ENCODE peak calls at places on chromosomes 7 and 10, in six cellular contexts. One of them, this sample, is unnamed.

GRCh38 chr10:47206449-47207279 is 93.3 kb upstream of the GDF10 start:
- DNase-seq in PC-3: no peak
- DNase-seq in OCI-LY7: no peak
- DNase-seq in GM23338: no peak
- DNase-seq in MM.1S: peak; percentile 67
- DNase-seq in HCT116: no peak
- DNase-seq in this sample: no peak

GRCh38 chr7:132709971-132710567 is 133.8 kb upstream of the PLXNA4 start:
- DNase-seq in PC-3: peak; percentile 50
- DNase-seq in OCI-LY7: peak; percentile 53
- DNase-seq in GM23338: peak; percentile 74
- DNase-seq in MM.1S: no peak
- DNase-seq in HCT116: peak; percentile 24
- DNase-seq in this sample: peak; percentile 19

GRCh38 chr10:12707461-12708185 is 293.9 kb downstream of the CCDC3 start:
- DNase-seq in PC-3: peak; percentile 79
- DNase-seq in OCI-LY7: peak; percentile 22
- DNase-seq in GM23338: peak; percentile 70
- DNase-seq in MM.1S: peak; percentile 27
- DNase-seq in HCT116: peak; percentile 71
- DNase-seq in this sample: peak; percentile 73

GRCh38 chr10:133260895-133261725 is 15.6 kb downstream of the ADAM8 start:
- DNase-seq in PC-3: peak; percentile 28
- DNase-seq in OCI-LY7: peak; percentile 34
- DNase-seq in GM23338: peak; percentile 46
- DNase-seq in MM.1S: peak; percentile 51
- DNase-seq in HCT116: no peak
- DNase-seq in this sample: peak; percentile 60

GRCh38 chr7:132464740-132465139 is 111.5 kb downstream of the PLXNA4 start:
- DNase-seq in PC-3: peak; percentile 88
- DNase-seq in OCI-LY7: no peak
- DNase-seq in GM23338: no peak
- DNase-seq in MM.1S: no peak
- DNase-seq in HCT116: no peak
- DNase-seq in this sample: no peak

GRCh38 chr7:31029674-31030073 is 22.4 kb upstream of the ADCYAP1R1 start:
- DNase-seq in PC-3: no peak
- DNase-seq in OCI-LY7: no peak
- DNase-seq in GM23338: no peak
- DNase-seq in MM.1S: no peak
- DNase-seq in HCT116: no peak
- DNase-seq in this sample: no peak

GRCh38 chr10:122152544-122152943 is 118.6 kb upstream of the BTBD16 start:
- DNase-seq in PC-3: no peak
- DNase-seq in OCI-LY7: no peak
- DNase-seq in GM23338: no peak
- DNase-seq in MM.1S: no peak
- DNase-seq in HCT116: no peak
- DNase-seq in this sample: no peak

GRCh38 chr10:119049777-119050176 is 20.3 kb downstream of the NANOS1 start:
- DNase-seq in PC-3: no peak
- DNase-seq in OCI-LY7: no peak
- DNase-seq in GM23338: no peak
- DNase-seq in MM.1S: no peak
- DNase-seq in HCT116: no peak
- DNase-seq in this sample: no peak

GRCh38 chr10:109773818-109774440 is 149.4 kb downstream of the XPNPEP1 start:
- DNase-seq in PC-3: peak; percentile 61
- DNase-seq in OCI-LY7: peak; percentile 31
- DNase-seq in GM23338: peak; percentile 60
- DNase-seq in MM.1S: peak; percentile 20
- DNase-seq in HCT116: peak; percentile 16
- DNase-seq in this sample: peak; percentile 57

GRCh38 chr7:105937411-105937810 is 25.7 kb upstream of the CDHR3 start:
- DNase-seq in PC-3: no peak
- DNase-seq in OCI-LY7: no peak
- DNase-seq in GM23338: no peak
- DNase-seq in MM.1S: no peak
- DNase-seq in HCT116: no peak
- DNase-seq in this sample: no peak

GRCh38 chr7:120278773-120279172 is 5.8 kb downstream of the KCND2 start:
- DNase-seq in PC-3: no peak
- DNase-seq in OCI-LY7: no peak
- DNase-seq in GM23338: no peak
- DNase-seq in MM.1S: no peak
- DNase-seq in HCT116: no peak
- DNase-seq in this sample: no peak

GRCh38 chr10:17993361-17993760 is 41.6 kb downstream of the SLC39A12 start:
- DNase-seq in PC-3: peak; percentile 50
- DNase-seq in OCI-LY7: no peak
- DNase-seq in GM23338: no peak
- DNase-seq in MM.1S: no peak
- DNase-seq in HCT116: no peak
- DNase-seq in this sample: no peak

GRCh38 chr10:30062582-30062981 is 3.2 kb upstream of the JCAD start:
- DNase-seq in PC-3: no peak
- DNase-seq in OCI-LY7: no peak
- DNase-seq in GM23338: no peak
- DNase-seq in MM.1S: no peak
- DNase-seq in HCT116: no peak
- DNase-seq in this sample: no peak

GRCh38 chr7:70614237-70614984 is 517.5 kb upstream of the GALNT17 start:
- DNase-seq in PC-3: no peak
- DNase-seq in OCI-LY7: peak; percentile 22
- DNase-seq in GM23338: peak; percentile 47
- DNase-seq in MM.1S: no peak
- DNase-seq in HCT116: no peak
- DNase-seq in this sample: peak; percentile 36

DNA sequence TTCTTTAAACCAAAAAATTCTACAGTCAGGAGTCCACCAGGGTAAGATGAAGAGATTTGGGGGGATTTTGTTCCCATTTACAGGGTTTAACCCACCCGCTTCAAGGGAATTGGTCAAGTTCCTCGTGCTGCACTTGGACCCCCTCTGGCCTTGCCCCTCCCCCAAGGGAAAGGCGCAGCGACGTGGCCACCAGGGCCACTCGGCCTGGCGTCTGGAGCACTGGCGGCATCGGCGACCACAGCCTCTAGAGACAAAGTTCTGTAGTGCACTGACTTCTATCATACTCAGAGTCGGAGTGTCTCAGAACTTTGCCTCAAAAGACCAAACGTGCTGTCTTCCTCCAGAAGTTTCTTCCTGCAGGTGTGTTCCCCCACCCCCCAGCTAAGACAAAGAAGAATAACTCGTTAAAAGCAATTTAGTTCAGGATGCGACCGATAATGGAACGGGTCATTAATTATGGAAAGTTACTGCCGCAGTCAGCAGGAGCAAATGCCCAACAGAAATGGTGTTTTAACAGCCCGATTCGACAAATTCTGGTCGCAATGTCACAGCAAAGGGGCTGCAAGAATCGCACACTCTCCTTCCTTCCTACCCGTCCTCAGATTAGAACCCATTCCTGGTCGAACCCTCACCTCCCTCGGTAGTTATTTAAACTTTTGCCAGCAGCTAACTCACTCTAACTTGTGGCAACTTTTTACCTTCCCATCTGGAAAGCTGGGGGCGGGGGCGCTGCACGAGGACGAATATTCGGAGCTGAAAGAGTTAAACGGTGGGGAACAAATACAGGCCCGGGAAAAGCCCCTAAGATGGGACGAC is 202.1 kb upstream of the NFE2L3 start:
- DNase-seq in PC-3: no peak
- DNase-seq in OCI-LY7: peak; percentile 16
- DNase-seq in GM23338: peak; percentile 62
- DNase-seq in MM.1S: peak; percentile 74
- DNase-seq in HCT116: no peak
- DNase-seq in this sample: peak; percentile 64
- H2AFZ ChIP-seq in PC-3: peak overlapping the region; percentile 74
- H2AFZ ChIP-seq in OCI-LY7: no peak overlapping the region
- H2AFZ ChIP-seq in GM23338: no peak overlapping the region
- H2AFZ ChIP-seq in MM.1S: no peak overlapping the region
- H2AFZ ChIP-seq in HCT116: no peak overlapping the region
- H2AFZ ChIP-seq in this sample: peak overlapping the region; percentile 32

DNA sequence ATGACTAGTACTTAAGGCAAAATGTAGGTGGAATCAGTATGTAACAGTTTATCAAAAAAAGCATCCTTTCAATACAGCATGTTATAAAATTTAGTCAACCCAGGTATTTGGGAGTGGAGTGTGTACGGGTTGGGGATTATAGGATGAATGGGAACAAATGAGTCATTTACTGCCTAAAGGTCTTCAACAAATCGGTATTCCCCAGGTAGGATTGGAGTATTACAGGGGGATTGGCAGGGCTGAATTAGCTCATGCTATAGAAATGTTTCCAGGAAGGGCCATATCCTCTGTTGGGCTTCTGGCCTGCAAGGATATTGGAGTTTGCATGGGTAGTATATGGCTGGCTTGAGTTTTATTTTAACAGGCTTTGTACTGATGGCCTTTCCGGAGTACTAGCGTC is 723.7 kb downstream of the SORCS1 start:
- DNase-seq in PC-3: peak; percentile 86
- DNase-seq in OCI-LY7: no peak
- DNase-seq in GM23338: no peak
- DNase-seq in MM.1S: no peak
- DNase-seq in HCT116: no peak
- DNase-seq in this sample: no peak
- H3K27ac ChIP-seq in PC-3: peak overlapping the region; percentile 100
- H3K27ac ChIP-seq in OCI-LY7: no peak overlapping the region
- H3K27ac ChIP-seq in GM23338: no peak overlapping the region
- H3K27ac ChIP-seq in MM.1S: no peak overlapping the region
- H3K27ac ChIP-seq in HCT116: no peak overlapping the region
- H3K27ac ChIP-seq in this sample: no peak overlapping the region

GRCh38 chr7:33901199-33901598 is 4.1 kb upstream of the BMPER start:
- DNase-seq in PC-3: peak; percentile 37
- DNase-seq in OCI-LY7: no peak
- DNase-seq in GM23338: no peak
- DNase-seq in MM.1S: no peak
- DNase-seq in HCT116: no peak
- DNase-seq in this sample: no peak
- TF ChIP-seq EZH2phosphoT487 in PC-3: no peak
- TF ChIP-seq EZH2phosphoT487 in OCI-LY7: no peak
- TF ChIP-seq EZH2phosphoT487 in GM23338: no peak
- TF ChIP-seq EZH2phosphoT487 in MM.1S: no peak
- TF ChIP-seq EZH2phosphoT487 in HCT116: no peak
- TF ChIP-seq EZH2phosphoT487 in this sample: no peak

DNA sequence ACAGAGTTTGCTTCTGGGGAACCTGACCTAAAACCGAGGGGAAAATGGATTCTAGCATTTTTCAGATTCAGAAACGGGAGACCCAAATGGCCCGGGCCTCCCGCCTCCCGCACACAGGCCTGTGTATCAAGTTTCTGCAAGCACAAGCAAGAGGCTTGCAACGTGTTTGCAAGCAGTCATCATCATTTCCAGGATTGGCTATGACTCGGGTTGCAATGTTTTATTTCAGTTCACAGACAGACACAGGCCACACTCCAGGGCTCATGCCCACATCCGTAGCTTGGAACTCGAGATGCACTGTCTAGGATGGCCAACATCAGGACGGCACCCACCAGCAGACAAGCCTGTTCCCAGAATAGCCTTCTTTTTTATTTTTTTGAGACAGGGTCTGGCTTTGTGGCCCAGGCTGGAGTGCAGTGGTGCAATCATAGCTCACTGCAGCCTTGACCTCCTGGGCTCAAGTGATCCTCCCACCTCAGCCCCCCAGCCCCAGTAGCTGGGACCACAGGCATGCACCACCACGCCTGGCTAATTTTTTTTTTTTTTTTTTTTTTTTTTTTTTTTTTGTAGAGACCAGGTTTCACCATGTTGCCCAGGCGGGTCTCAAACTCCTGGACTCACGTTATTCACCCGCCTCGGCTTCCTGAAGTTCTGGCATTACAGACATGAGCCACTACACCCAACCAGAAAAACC is 68.1 kb upstream of the FOXK1 start:
- DNase-seq in PC-3: no peak
- DNase-seq in OCI-LY7: no peak
- DNase-seq in GM23338: no peak
- DNase-seq in MM.1S: no peak
- DNase-seq in HCT116: no peak
- DNase-seq in this sample: peak; percentile 28
- H2AFZ ChIP-seq in PC-3: no peak overlapping the region
- H2AFZ ChIP-seq in OCI-LY7: peak overlapping the region; percentile 82
- H2AFZ ChIP-seq in GM23338: peak overlapping the region; percentile 84
- H2AFZ ChIP-seq in MM.1S: peak overlapping the region; percentile 43
- H2AFZ ChIP-seq in HCT116: no peak overlapping the region
- H2AFZ ChIP-seq in this sample: peak overlapping the region; percentile 26

This sample was measured in hepatocyte.